ENCODE peak calls at places on chromosomes 4 and X, in eight cellular contexts. U is neuronal stem cell, F is mammary epithelial cell, B is H9, I is A549, E is fibroblast of lung, W is PC-3, Z is Karpas-422. H is an unnamed sample.

GRCh38 chr4:8731364-8731763 is 138.8 kb downstream of the CPZ start:
- DNase-seq in U (no peak), E (no peak), B (peak; percentile 24), W (no peak), F (no peak), I (no peak), Z (no peak), H (no peak)

GRCh38 chrX:129641941-129642340 is 12.8 kb downstream of the APLN start:
- DNase-seq in W (peak; percentile 46), I (no peak), F (peak; percentile 52), U (no peak), E (peak; percentile 53), B (no peak), Z (no peak), H (no peak)

GRCh38 chrX:152635941-152636340 is 1.8 kb upstream of the GABRQ start:
- DNase-seq in B (peak; percentile 58), Z (peak; percentile 73), W (peak; percentile 71), E (peak; percentile 56), F (peak; percentile 23), I (peak; percentile 24), U (peak; percentile 47), H (peak; percentile 69)

GRCh38 chrX:46599051-46599560 is 25.5 kb downstream of the CHST7 start:
- DNase-seq in U (no peak), Z (no peak), I (no peak), B (no peak), E (no peak), F (no peak), W (peak; percentile 20), H (no peak)

GRCh38 chr4:73019462-73020047 is 50.0 kb downstream of the COX18 start:
- DNase-seq in U (peak; percentile 23), B (no peak), Z (peak; percentile 80), W (peak; percentile 78), E (peak; percentile 31), I (peak; percentile 6), F (peak; percentile 19), H (peak; percentile 64)

GRCh38 chr4:304987-305680 is at the start of gene ZNF732:
- DNase-seq in F (peak; percentile 89), Z (peak; percentile 23), E (peak; percentile 83), W (no peak), U (peak; percentile 87), I (no peak), B (no peak), H (peak; percentile 3)

GRCh38 chr4:44118971-44119680 is 329.5 kb downstream of the KCTD8 start:
- DNase-seq in E (peak; percentile 5), I (no peak), Z (no peak), W (peak; percentile 27), B (no peak), F (peak; percentile 62), U (no peak), H (no peak)

GRCh38 chr4:80538276-80538926 is 202.9 kb downstream of the CFAP299 start:
- DNase-seq in B (no peak), Z (no peak), F (peak; percentile 67), W (peak; percentile 79), E (peak; percentile 58), U (no peak), I (no peak), H (no peak)

GRCh38 chr4:97500423-97500822 is 642.9 kb downstream of the STPG2 start:
- DNase-seq in U (no peak), F (no peak), E (no peak), W (no peak), I (no peak), Z (no peak), B (no peak), H (no peak)

GRCh38 chrX:40154229-40154852 is 56.6 kb upstream of the BCOR start:
- DNase-seq in U (no peak), B (peak; percentile 71), W (peak; percentile 40), I (peak; percentile 53), F (no peak), Z (no peak), E (no peak), H (peak; percentile 32)

GRCh38 chr4:31657859-31658258 is 937.7 kb downstream of the PCDH7 start:
- DNase-seq in F (peak; percentile 16), I (no peak), W (peak; percentile 63), Z (no peak), U (no peak), B (no peak), E (peak; percentile 34), H (no peak)

GRCh38 chrX:37349131-37350033 is at the start of gene PRRG1:
- DNase-seq in I (peak; percentile 42), B (peak; percentile 91), F (peak; percentile 78), Z (no peak), E (peak; percentile 83), W (peak; percentile 80), U (peak; percentile 70), H (peak; percentile 83)

GRCh38 chr4:48939785-48940184 is 33.2 kb upstream of the OCIAD2 start:
- DNase-seq in I (peak; percentile 8), W (peak; percentile 92), B (no peak), U (no peak), E (peak; percentile 94), Z (no peak), F (peak; percentile 91), H (no peak)

GRCh38 chrX:16445166-16445752 is 204.7 kb upstream of the S100G start:
- DNase-seq in Z (peak; percentile 81), B (peak; percentile 64), I (peak; percentile 15), U (peak; percentile 12), E (peak; percentile 33), F (peak; percentile 20), W (peak; percentile 62), H (peak; percentile 24)

GRCh38 chr4:113732-114131 is 10.6 kb upstream of the ZNF718 start:
- DNase-seq in Z (no peak), B (no peak), I (no peak), F (no peak), U (no peak), E (no peak), W (no peak), H (no peak)

GRCh38 chrX:51803833-51804232 is 60.6 kb downstream of the GSPT2 start:
- DNase-seq in Z (no peak), U (no peak), E (no peak), B (no peak), F (no peak), I (no peak), W (no peak), H (no peak)

GRCh38 chr4:128587382-128587781 is 222.1 kb upstream of the JADE1 start:
- DNase-seq in B (no peak), E (no peak), U (no peak), I (no peak), W (no peak), Z (no peak), F (no peak), H (no peak)

GRCh38 chr4:128590773-128591172 is 218.7 kb upstream of the JADE1 start:
- DNase-seq in U (no peak), B (no peak), F (no peak), Z (no peak), E (peak; percentile 59), I (no peak), W (no peak), H (no peak)

GRCh38 chr4:128589384-128589957 is 220.0 kb upstream of the JADE1 start:
- DNase-seq in I (no peak), U (no peak), F (no peak), W (no peak), Z (no peak), E (no peak), B (no peak), H (no peak)

GRCh38 chr4:128591482-128591881 is 218.0 kb upstream of the JADE1 start:
- DNase-seq in F (no peak), E (no peak), W (no peak), Z (no peak), B (no peak), U (no peak), I (no peak), H (no peak)

GRCh38 chr4:128590034-128590740 is 219.3 kb upstream of the JADE1 start:
- DNase-seq in E (no peak), U (no peak), W (no peak), F (no peak), B (no peak), I (no peak), Z (no peak), H (no peak)
- H3K4me2 ChIP-seq in E (no peak overlapping the region), U (no peak overlapping the region), W (no peak overlapping the region), F (no peak overlapping the region), B (no peak overlapping the region), I (no peak overlapping the region), Z (no peak overlapping the region), H (no peak overlapping the region)

GRCh38 chr4:46992338-46992737 is 1.0 kb downstream of the GABRA4 start:
- DNase-seq in I (no peak), U (no peak), Z (no peak), F (no peak), B (no peak), E (no peak), W (no peak), H (no peak)

GRCh38 chr4:46993075-46994006 is at the start of gene GABRA4:
- DNase-seq in B (peak; percentile 64), W (no peak), F (peak; percentile 2), U (peak; percentile 35), Z (no peak), I (no peak), E (peak; percentile 26), H (no peak)

GRCh38 chr4:46999584-46999983 is 6.2 kb upstream of the GABRA4 start:
- DNase-seq in E (peak; percentile 34), Z (no peak), W (no peak), U (no peak), F (no peak), B (no peak), I (no peak), H (no peak)

GRCh38 chr4:46994007-46994405 is 625 bp upstream of the GABRA4 start:
- DNase-seq in Z (no peak), B (no peak), F (no peak), I (no peak), W (no peak), U (no peak), E (peak; percentile 2), H (no peak)
- H3K4me2 ChIP-seq in Z (no peak overlapping the region), B (peak overlapping the region; percentile 91), F (no peak overlapping the region), I (peak overlapping the region; percentile 28), W (no peak overlapping the region), U (peak overlapping the region; percentile 95), E (no peak overlapping the region), H (no peak overlapping the region)

GRCh38 chrX:20527458-20528099 is 260.9 kb upstream of the RPS6KA3 start:
- DNase-seq in B (no peak), E (no peak), W (peak; percentile 61), F (no peak), U (no peak), Z (peak; percentile 74), I (peak; percentile 31), H (peak; percentile 4)
- H3K4me2 ChIP-seq in B (no peak overlapping the region), E (peak overlapping the region; percentile 27), W (peak overlapping the region; percentile 67), F (no peak overlapping the region), U (no peak overlapping the region), Z (no peak overlapping the region), I (peak overlapping the region; percentile 73), H (no peak overlapping the region)

DNA sequence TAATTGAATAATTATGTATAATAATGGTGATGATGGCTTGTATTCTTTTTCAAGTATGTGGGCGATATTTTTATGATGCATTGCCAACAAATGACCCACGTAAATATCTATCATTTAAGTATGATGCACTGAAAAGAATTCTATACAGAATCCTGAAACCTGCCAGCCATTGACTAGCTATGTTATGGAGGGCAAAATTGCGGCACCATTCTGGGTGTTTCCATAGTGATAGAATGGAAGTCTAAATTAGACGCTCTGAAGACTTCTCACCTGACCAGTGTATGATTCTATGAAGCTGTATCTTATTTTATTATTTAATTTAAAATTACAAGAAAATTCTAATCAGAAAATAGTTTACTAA is 673 bp upstream of the CENPC start:
- DNase-seq in B (no peak), I (no peak), F (no peak), U (no peak), W (no peak), E (no peak), Z (peak; percentile 80), H (no peak)
- H3K4me2 ChIP-seq in B (peak overlapping the region; percentile 86), I (peak overlapping the region; percentile 67), F (peak overlapping the region; percentile 94), U (no peak overlapping the region), W (peak overlapping the region; percentile 86), E (peak overlapping the region; percentile 69), Z (peak overlapping the region; percentile 85), H (peak overlapping the region; percentile 66)

H was measured in K562.